ENCODE peak calls at places on chromosomes 13 and 19, in five cellular contexts. One of them, this sample, is unnamed.

GRCh38 chr13:96996886-96997285 is 2.6 kb upstream of the OXGR1 start:
- DNase-seq in AG08395: no peak
- DNase-seq in tibial artery: no peak
- DNase-seq in activated effector memory CD4-positive, alpha-beta T cell treated with anti-CD3 and anti-CD28 coated beads, Interleukin-2, amount 50 U/mL, for 16 hours: no peak
- DNase-seq in NCI-H460: no peak
- DNase-seq in this sample: no peak

GRCh38 chr13:107743523-107743922 is 471.8 kb downstream of the LIG4 start:
- DNase-seq in activated effector memory CD4-positive, alpha-beta T cell treated with anti-CD3 and anti-CD28 coated beads, Interleukin-2, amount 50 U/mL, for 16 hours: no peak
- DNase-seq in NCI-H460: no peak
- DNase-seq in tibial artery: no peak
- DNase-seq in AG08395: no peak
- DNase-seq in this sample: no peak

GRCh38 chr13:103188688-103189326 is 122.6 kb upstream of the SLC10A2 start:
- DNase-seq in activated effector memory CD4-positive, alpha-beta T cell treated with anti-CD3 and anti-CD28 coated beads, Interleukin-2, amount 50 U/mL, for 16 hours: no peak
- DNase-seq in AG08395: no peak
- DNase-seq in NCI-H460: peak
- DNase-seq in tibial artery: no peak
- DNase-seq in this sample: no peak

GRCh38 chr19:32651729-32652140 is 23.2 kb downstream of the ANKRD27 start:
- DNase-seq in tibial artery: no peak
- DNase-seq in NCI-H460: no peak
- DNase-seq in AG08395: no peak
- DNase-seq in activated effector memory CD4-positive, alpha-beta T cell treated with anti-CD3 and anti-CD28 coated beads, Interleukin-2, amount 50 U/mL, for 16 hours: no peak
- DNase-seq in this sample: peak

GRCh38 chr13:107669356-107669755 is 546.0 kb downstream of the LIG4 start:
- DNase-seq in NCI-H460: no peak
- DNase-seq in tibial artery: no peak
- DNase-seq in activated effector memory CD4-positive, alpha-beta T cell treated with anti-CD3 and anti-CD28 coated beads, Interleukin-2, amount 50 U/mL, for 16 hours: no peak
- DNase-seq in AG08395: no peak
- DNase-seq in this sample: no peak

GRCh38 chr13:88068975-88069374 is 397.8 kb downstream of the SLITRK5 start:
- DNase-seq in tibial artery: no peak
- DNase-seq in activated effector memory CD4-positive, alpha-beta T cell treated with anti-CD3 and anti-CD28 coated beads, Interleukin-2, amount 50 U/mL, for 16 hours: no peak
- DNase-seq in NCI-H460: no peak
- DNase-seq in AG08395: no peak
- DNase-seq in this sample: peak

GRCh38 chr19:53992211-53992610 is 774 bp downstream of the CACNG6 start:
- DNase-seq in NCI-H460: no peak
- DNase-seq in AG08395: no peak
- DNase-seq in activated effector memory CD4-positive, alpha-beta T cell treated with anti-CD3 and anti-CD28 coated beads, Interleukin-2, amount 50 U/mL, for 16 hours: no peak
- DNase-seq in tibial artery: no peak
- DNase-seq in this sample: no peak

GRCh38 chr19:46772170-46773017 is 16.0 kb downstream of the SLC1A5 start:
- DNase-seq in tibial artery: no peak
- DNase-seq in AG08395: no peak
- DNase-seq in NCI-H460: no peak
- DNase-seq in activated effector memory CD4-positive, alpha-beta T cell treated with anti-CD3 and anti-CD28 coated beads, Interleukin-2, amount 50 U/mL, for 16 hours: no peak
- DNase-seq in this sample: no peak

GRCh38 chr19:38105574-38105973 is 118.4 kb downstream of the DPF1 start:
- DNase-seq in activated effector memory CD4-positive, alpha-beta T cell treated with anti-CD3 and anti-CD28 coated beads, Interleukin-2, amount 50 U/mL, for 16 hours: no peak
- DNase-seq in tibial artery: no peak
- DNase-seq in NCI-H460: no peak
- DNase-seq in AG08395: no peak
- DNase-seq in this sample: no peak

GRCh38 chr13:59643239-59643865 is 520.4 kb downstream of the DIAPH3 start:
- DNase-seq in tibial artery: no peak
- DNase-seq in activated effector memory CD4-positive, alpha-beta T cell treated with anti-CD3 and anti-CD28 coated beads, Interleukin-2, amount 50 U/mL, for 16 hours: no peak
- DNase-seq in NCI-H460: no peak
- DNase-seq in AG08395: no peak
- DNase-seq in this sample: no peak

GRCh38 chr19:29260477-29261317 is 47.7 kb upstream of the UQCRFS1 start:
- DNase-seq in AG08395: peak
- DNase-seq in activated effector memory CD4-positive, alpha-beta T cell treated with anti-CD3 and anti-CD28 coated beads, Interleukin-2, amount 50 U/mL, for 16 hours: no peak
- DNase-seq in tibial artery: no peak
- DNase-seq in NCI-H460: peak
- DNase-seq in this sample: peak

GRCh38 chr13:51451134-51451466 is 1.7 kb downstream of the INTS6 start:
- DNase-seq in NCI-H460: no peak
- DNase-seq in AG08395: no peak
- DNase-seq in activated effector memory CD4-positive, alpha-beta T cell treated with anti-CD3 and anti-CD28 coated beads, Interleukin-2, amount 50 U/mL, for 16 hours: no peak
- DNase-seq in tibial artery: no peak
- DNase-seq in this sample: no peak

GRCh38 chr13:106616729-106617128 is 48.8 kb upstream of the ARGLU1 start:
- DNase-seq in NCI-H460: no peak
- DNase-seq in activated effector memory CD4-positive, alpha-beta T cell treated with anti-CD3 and anti-CD28 coated beads, Interleukin-2, amount 50 U/mL, for 16 hours: no peak
- DNase-seq in tibial artery: no peak
- DNase-seq in AG08395: no peak
- DNase-seq in this sample: no peak

GRCh38 chr13:44003481-44003880 is 123.8 kb downstream of the LACC1 start:
- DNase-seq in AG08395: no peak
- DNase-seq in NCI-H460: no peak
- DNase-seq in tibial artery: no peak
- DNase-seq in activated effector memory CD4-positive, alpha-beta T cell treated with anti-CD3 and anti-CD28 coated beads, Interleukin-2, amount 50 U/mL, for 16 hours: no peak
- DNase-seq in this sample: no peak

GRCh38 chr13:111907341-111907880 is 159.5 kb upstream of the SOX1 start:
- DNase-seq in AG08395: no peak
- DNase-seq in activated effector memory CD4-positive, alpha-beta T cell treated with anti-CD3 and anti-CD28 coated beads, Interleukin-2, amount 50 U/mL, for 16 hours: peak
- DNase-seq in NCI-H460: no peak
- DNase-seq in tibial artery: no peak
- DNase-seq in this sample: peak

GRCh38 chr19:31378404-31378803 is 29.2 kb upstream of the TSHZ3 start:
- DNase-seq in tibial artery: no peak
- DNase-seq in AG08395: peak
- DNase-seq in NCI-H460: no peak
- DNase-seq in activated effector memory CD4-positive, alpha-beta T cell treated with anti-CD3 and anti-CD28 coated beads, Interleukin-2, amount 50 U/mL, for 16 hours: no peak
- DNase-seq in this sample: no peak

GRCh38 chr19:45496349-45496953 is 396 bp downstream of the RTN2 start:
- DNase-seq in tibial artery: no peak
- DNase-seq in NCI-H460: no peak
- DNase-seq in activated effector memory CD4-positive, alpha-beta T cell treated with anti-CD3 and anti-CD28 coated beads, Interleukin-2, amount 50 U/mL, for 16 hours: peak
- DNase-seq in AG08395: peak
- DNase-seq in this sample: peak

GRCh38 chr13:20721454-20722357 is 18.2 kb downstream of the IL17D start:
- DNase-seq in AG08395: peak
- DNase-seq in tibial artery: peak
- DNase-seq in activated effector memory CD4-positive, alpha-beta T cell treated with anti-CD3 and anti-CD28 coated beads, Interleukin-2, amount 50 U/mL, for 16 hours: no peak
- DNase-seq in NCI-H460: no peak
- DNase-seq in this sample: peak

GRCh38 chr19:33683881-33684549 is 62.3 kb downstream of the CHST8 start:
- DNase-seq in tibial artery: no peak
- DNase-seq in activated effector memory CD4-positive, alpha-beta T cell treated with anti-CD3 and anti-CD28 coated beads, Interleukin-2, amount 50 U/mL, for 16 hours: peak
- DNase-seq in NCI-H460: peak
- DNase-seq in AG08395: peak
- DNase-seq in this sample: peak

GRCh38 chr13:103883152-103883551 is 816.9 kb upstream of the SLC10A2 start:
- DNase-seq in activated effector memory CD4-positive, alpha-beta T cell treated with anti-CD3 and anti-CD28 coated beads, Interleukin-2, amount 50 U/mL, for 16 hours: no peak
- DNase-seq in tibial artery: peak
- DNase-seq in AG08395: peak
- DNase-seq in NCI-H460: peak
- DNase-seq in this sample: peak

GRCh38 chr13:31891472-31891871 is 140.1 kb upstream of the FRY start:
- DNase-seq in NCI-H460: no peak
- DNase-seq in tibial artery: no peak
- DNase-seq in AG08395: no peak
- DNase-seq in activated effector memory CD4-positive, alpha-beta T cell treated with anti-CD3 and anti-CD28 coated beads, Interleukin-2, amount 50 U/mL, for 16 hours: no peak
- DNase-seq in this sample: no peak

GRCh38 chr13:80340643-80341097 is 256 bp downstream of the SPRY2 start:
- DNase-seq in activated effector memory CD4-positive, alpha-beta T cell treated with anti-CD3 and anti-CD28 coated beads, Interleukin-2, amount 50 U/mL, for 16 hours: no peak
- DNase-seq in tibial artery: peak
- DNase-seq in AG08395: no peak
- DNase-seq in NCI-H460: no peak
- DNase-seq in this sample: no peak

GRCh38 chr13:113855012-113855921 is 8.6 kb downstream of the GAS6 start:
- DNase-seq in activated effector memory CD4-positive, alpha-beta T cell treated with anti-CD3 and anti-CD28 coated beads, Interleukin-2, amount 50 U/mL, for 16 hours: peak
- DNase-seq in NCI-H460: no peak
- DNase-seq in AG08395: peak
- DNase-seq in tibial artery: peak
- DNase-seq in this sample: peak